ENCODE peak calls at places on chromosomes 3 and 15, in eight cellular contexts. S, Z, I, W, O, E, D and B are unnamed samples.
A peak's percentile ranks its signal among the peaks of the same experiment; 100 is the strongest.

GRCh38 chr15:37888356-37888755 is 46.1 kb upstream of the TMCO5A start:
- DNase-seq in D (no peak), S (no peak), I (no peak), W (no peak), E (no peak), O (no peak), Z (no peak), B (no peak)

GRCh38 chr15:69392352-69392751 is 21.8 kb upstream of the KIF23 start:
- DNase-seq in S (no peak), I (no peak), O (no peak), Z (no peak), E (no peak), W (no peak), D (no peak), B (no peak)

GRCh38 chr3:154893813-154894212 is 186.3 kb upstream of the MME start:
- DNase-seq in S (no peak), E (no peak), O (no peak), W (no peak), D (no peak), I (no peak), Z (no peak), B (no peak)

GRCh38 chr3:54538346-54538745 is 389.5 kb downstream of the LRTM1 start:
- DNase-seq in E (no peak), W (no peak), Z (no peak), D (no peak), I (peak; percentile 4), O (no peak), S (no peak), B (no peak)

GRCh38 chr3:34183581-34184313 is 385.3 kb downstream of the PDCD6IP start:
- DNase-seq in D (no peak), I (no peak), E (no peak), S (no peak), W (no peak), O (no peak), Z (no peak), B (no peak)

GRCh38 chr3:143935678-143936077 is 35.9 kb upstream of the DIPK2A start:
- DNase-seq in I (no peak), O (no peak), D (no peak), Z (no peak), S (no peak), E (no peak), W (no peak), B (no peak)

GRCh38 chr3:9397911-9398714 is 698 bp downstream of the SETD5 start:
- DNase-seq in E (no peak), W (peak; percentile 73), I (no peak), O (peak; percentile 56), S (peak; percentile 32), Z (peak; percentile 61), D (peak; percentile 51), B (no peak)

GRCh38 chr3:101972430-101973162 is 123.3 kb downstream of the NFKBIZ start:
- DNase-seq in D (no peak), Z (no peak), S (no peak), W (no peak), E (no peak), I (no peak), O (no peak), B (no peak)

GRCh38 chr15:33278816-33279612 is 31.8 kb upstream of the RYR3 start:
- DNase-seq in I (peak; percentile 67), D (no peak), Z (no peak), W (peak; percentile 75), E (no peak), O (no peak), S (no peak), B (no peak)

GRCh38 chr3:5136619-5137429 is 14.7 kb downstream of the ARL8B start:
- DNase-seq in E (no peak), D (no peak), W (peak; percentile 15), O (no peak), S (no peak), Z (no peak), I (peak; percentile 75), B (no peak)

GRCh38 chr3:81743096-81744025 is 18.1 kb downstream of the GBE1 start:
- DNase-seq in O (no peak), E (no peak), W (peak; percentile 21), Z (no peak), S (peak; percentile 52), D (no peak), I (peak; percentile 66), B (no peak)

GRCh38 chr3:32143849-32144757 is 37.7 kb downstream of the GPD1L start:
- DNase-seq in I (peak; percentile 78), Z (no peak), O (peak; percentile 42), E (no peak), D (peak; percentile 65), W (peak; percentile 91), S (peak; percentile 88), B (peak; percentile 50)

GRCh38 chr15:99755692-99756409 is 22.6 kb upstream of the LYSMD4 start:
- DNase-seq in Z (peak; percentile 50), O (peak; percentile 32), D (peak; percentile 55), S (peak; percentile 58), W (peak; percentile 83), I (peak; percentile 84), E (peak; percentile 8), B (peak; percentile 38)

GRCh38 chr15:62758952-62759349 is 283.6 kb upstream of the TPM1 start:
- DNase-seq in W (no peak), D (no peak), Z (no peak), E (no peak), S (no peak), O (no peak), I (no peak), B (no peak)

GRCh38 chr15:62757535-62757934 is 285.0 kb upstream of the TPM1 start:
- DNase-seq in O (no peak), D (no peak), S (no peak), I (no peak), W (no peak), Z (no peak), E (no peak), B (no peak)

GRCh38 chr15:62758126-62758951 is 284.2 kb upstream of the TPM1 start:
- DNase-seq in D (no peak), O (peak; percentile 14), S (peak; percentile 77), W (no peak), E (no peak), Z (no peak), I (no peak), B (no peak)

GRCh38 chr15:62756326-62756994 is 286.1 kb upstream of the TPM1 start:
- DNase-seq in S (no peak), W (no peak), I (no peak), Z (no peak), D (no peak), O (no peak), E (no peak), B (no peak)

DNA sequence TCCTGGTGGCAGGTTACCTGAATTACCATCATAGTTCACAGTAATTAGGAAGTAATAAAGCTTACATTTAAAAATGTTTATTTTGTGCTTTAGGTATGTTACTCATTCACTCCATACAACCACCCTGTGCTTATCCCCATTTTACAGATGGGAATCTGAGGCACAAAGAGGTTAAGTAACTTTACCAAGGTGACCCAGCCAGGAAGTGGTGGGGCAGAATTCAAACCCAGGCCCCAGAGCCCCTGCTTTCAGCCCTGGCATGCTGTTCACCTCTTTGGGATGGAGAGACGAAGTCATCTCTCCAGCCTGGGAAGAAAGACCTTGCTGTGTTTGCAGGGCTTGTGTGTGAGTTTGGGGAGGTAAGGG is 285.6 kb upstream of the TPM1 start:
- DNase-seq in W (no peak), E (no peak), D (no peak), S (no peak), Z (no peak), O (no peak), I (no peak), B (no peak)
- TF ChIP-seq CTCF in W (no peak), E (no peak), D (no peak), S (no peak), Z (no peak), O (no peak), I (no peak), B (no peak)

GRCh38 chr15:70702584-70702983 is 60.8 kb downstream of the UACA start:
- DNase-seq in O (no peak), D (no peak), W (no peak), S (no peak), Z (no peak), E (no peak), I (no peak), B (no peak)
- H3K4me3 ChIP-seq in O (no peak overlapping the region), D (no peak overlapping the region), W (no peak overlapping the region), S (peak overlapping the region; percentile 36), Z (no peak overlapping the region), E (no peak overlapping the region), I (no peak overlapping the region), B (no peak overlapping the region)

GRCh38 chr3:42118762-42119361 is 27.7 kb downstream of the TRAK1 start:
- DNase-seq in D (peak; percentile 67), O (peak; percentile 42), E (no peak), Z (no peak), S (peak; percentile 24), I (peak; percentile 53), W (peak; percentile 75), B (no peak)
- TF ChIP-seq CTCF in D (peak; percentile 49), O (peak; percentile 52), E (no peak), Z (no peak), S (peak; percentile 17), I (peak; percentile 10), W (peak; percentile 54), B (peak; percentile 71)

DNA sequence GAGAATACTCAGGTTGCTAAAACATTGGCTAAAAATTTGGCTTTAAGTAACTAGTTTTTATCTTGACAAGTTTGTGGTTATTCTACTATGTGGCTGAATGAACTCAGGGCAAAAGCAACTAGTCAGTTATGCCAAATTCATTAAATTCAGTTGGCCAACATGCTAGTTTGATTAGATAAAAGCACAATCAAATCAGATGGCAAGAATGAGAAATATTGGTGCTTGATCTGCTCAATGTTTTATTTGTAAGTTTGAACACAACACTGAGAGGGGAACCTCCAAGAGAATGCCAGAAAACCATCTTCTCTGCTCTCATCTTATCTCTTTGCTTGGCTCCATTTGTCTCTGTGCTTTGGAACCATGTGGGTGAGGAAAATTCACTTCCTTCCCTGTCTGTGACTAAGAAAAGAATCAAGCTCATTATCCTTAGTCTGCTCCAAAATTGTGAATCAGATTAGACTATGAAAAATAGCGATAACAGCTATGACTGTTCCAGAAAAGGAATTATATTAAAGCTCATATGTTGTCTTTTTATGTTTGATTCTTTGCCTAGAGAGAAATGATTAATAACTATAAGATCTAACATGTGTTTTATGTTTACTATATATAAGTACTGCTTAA is 43.6 kb upstream of the DCBLD2 start:
- DNase-seq in S (no peak), W (no peak), O (no peak), D (no peak), Z (no peak), I (no peak), E (no peak), B (no peak)
- H3K4me3 ChIP-seq in S (no peak overlapping the region), W (no peak overlapping the region), O (no peak overlapping the region), D (no peak overlapping the region), Z (no peak overlapping the region), I (no peak overlapping the region), E (no peak overlapping the region), B (no peak overlapping the region)

GRCh38 chr15:68157074-68157473 is 48.1 kb downstream of the CALML4 start:
- DNase-seq in D (no peak), W (no peak), I (no peak), E (no peak), Z (no peak), O (no peak), S (no peak), B (no peak)
- TF ChIP-seq CTCF in D (no peak), W (no peak), I (no peak), E (no peak), Z (no peak), O (no peak), S (no peak), B (no peak)

GRCh38 chr3:56795807-56796185 is 6.0 kb downstream of the ARHGEF3 start:
- DNase-seq in Z (no peak), I (peak; percentile 40), E (no peak), W (no peak), D (no peak), S (no peak), O (no peak), B (no peak)
- H3K4me3 ChIP-seq in Z (no peak overlapping the region), I (no peak overlapping the region), E (peak overlapping the region; percentile 14), W (no peak overlapping the region), D (no peak overlapping the region), S (no peak overlapping the region), O (no peak overlapping the region), B (no peak overlapping the region)